ENCODE peak calls at places on chromosomes 11 and 22, in ten cellular contexts. Q is NB4; E is non-pigmented ciliary epithelial cell; J is DMS53; D is HCEC 1CT; P is stimulated activated CD4-positive, alpha-beta T cell treated with anti-CD3 and anti-CD28 coated beads, Interleukin-2, amount 100 ng/mL, for 24 hours; N is transverse colon; I is fibroblast of the conjunctiva; X is omental fat pad; R is activated CD4-positive, alpha-beta T cell treated with anti-CD3 and anti-CD28 coated beads, Interleukin-2, amount 50 U/mL, for 1 hour. F is an unnamed sample.

GRCh38 chr11:79949574-79949973 is 508.7 kb upstream of the TENM4 start:
- DNase-seq in I (no peak), Q (no peak), D (no peak), R (no peak), N (no peak), X (no peak), P (no peak), J (no peak), E (no peak), F (no peak)

GRCh38 chr11:26025680-26026079 is 306.2 kb upstream of the ANO3 start:
- DNase-seq in Q (no peak), P (no peak), X (no peak), I (no peak), N (no peak), E (no peak), D (peak; percentile 68), R (no peak), J (no peak), F (no peak)

GRCh38 chr11:111778047-111778558 is 11.9 kb upstream of the PPP2R1B start:
- DNase-seq in R (no peak), Q (no peak), D (no peak), X (no peak), N (no peak), J (peak; percentile 66), I (no peak), P (no peak), E (no peak), F (no peak)

GRCh38 chr11:69635804-69636511 is 5.0 kb upstream of the CCND1 start:
- DNase-seq in P (no peak), E (no peak), N (no peak), D (no peak), R (no peak), I (no peak), X (no peak), J (no peak), Q (no peak), F (no peak)

GRCh38 chr11:96215094-96215782 is 127.8 kb downstream of the MAML2 start:
- DNase-seq in E (no peak), D (peak; percentile 71), X (no peak), J (peak; percentile 25), R (no peak), P (no peak), I (no peak), N (peak; percentile 63), Q (peak; percentile 72), F (peak; percentile 92)

GRCh38 chr22:38943181-38943580 is 14.2 kb upstream of the APOBEC3A start:
- DNase-seq in J (no peak), R (no peak), Q (peak; percentile 61), D (no peak), E (no peak), N (peak; percentile 4), I (no peak), X (no peak), P (no peak), F (no peak)

GRCh38 chr11:134557571-134558257 is 145.7 kb upstream of the B3GAT1 start:
- DNase-seq in Q (no peak), R (no peak), I (no peak), N (no peak), E (no peak), X (no peak), D (no peak), P (no peak), J (no peak), F (no peak)

GRCh38 chr11:46649180-46649738 is 31.9 kb downstream of the ATG13 start:
- DNase-seq in Q (no peak), R (no peak), I (peak; percentile 96), N (peak; percentile 31), D (peak; percentile 90), J (no peak), P (no peak), X (no peak), E (peak; percentile 96), F (no peak)

GRCh38 chr11:120455487-120455886 is 56.1 kb upstream of the GRIK4 start:
- DNase-seq in J (no peak), P (no peak), N (no peak), E (no peak), X (no peak), I (no peak), R (no peak), D (no peak), Q (no peak), F (no peak)

GRCh38 chr11:27013741-27014415 is 20.0 kb downstream of the FIBIN start:
- DNase-seq in E (no peak), J (no peak), R (no peak), I (no peak), P (no peak), D (no peak), X (no peak), N (no peak), Q (no peak), F (no peak)

GRCh38 chr11:103601230-103601846 is 435.1 kb upstream of the DDI1 start:
- DNase-seq in R (no peak), P (peak; percentile 11), Q (peak; percentile 63), I (peak; percentile 70), E (peak; percentile 47), X (no peak), D (peak; percentile 77), J (peak; percentile 85), N (no peak), F (peak; percentile 69)

GRCh38 chr22:35561796-35562526 is 21.3 kb downstream of the RASD2 start:
- DNase-seq in N (no peak), R (no peak), D (peak; percentile 78), I (peak; percentile 16), J (no peak), P (no peak), E (peak; percentile 63), X (no peak), Q (peak; percentile 88), F (no peak)

GRCh38 chr11:134781335-134781970 is 369.4 kb upstream of the B3GAT1 start:
- DNase-seq in X (no peak), E (no peak), Q (no peak), R (no peak), N (no peak), J (no peak), P (no peak), I (no peak), D (no peak), F (no peak)

GRCh38 chr11:64868904-64869570 is 9.4 kb downstream of the EHD1 start:
- DNase-seq in N (no peak), I (no peak), R (no peak), D (peak; percentile 95), X (no peak), Q (no peak), E (peak; percentile 64), P (no peak), J (no peak), F (peak; percentile 59)

GRCh38 chr11:78720281-78720989 is 145.8 kb upstream of the NARS2 start:
- DNase-seq in P (no peak), D (no peak), E (no peak), X (no peak), N (no peak), I (no peak), R (no peak), J (no peak), Q (no peak), F (no peak)

GRCh38 chr11:69343401-69344321 is 49.7 kb downstream of the MYEOV start:
- DNase-seq in J (no peak), X (no peak), D (no peak), P (no peak), I (no peak), N (no peak), Q (no peak), E (no peak), R (no peak), F (no peak)

GRCh38 chr11:30206249-30206996 is 24.4 kb upstream of the FSHB start:
- DNase-seq in R (no peak), I (no peak), Q (no peak), P (no peak), J (no peak), D (no peak), N (no peak), X (no peak), E (no peak), F (no peak)

GRCh38 chr11:35289821-35290220 is 129.5 kb downstream of the SLC1A2 start:
- DNase-seq in P (no peak), E (peak; percentile 57), R (no peak), J (no peak), X (no peak), N (no peak), I (no peak), D (peak; percentile 75), Q (peak; percentile 5), F (no peak)

F was measured in NAMALWA.